ENCODE peak calls at places on chromosomes 11 and 22, in five cellular contexts. B is AG04449, K is endothelial cell, C is AG04450, I is cardiac muscle cell. L is an unnamed sample.

GRCh38 chr11:65213322-65214211 is 31.8 kb downstream of the CAPN1 start:
- DNase-seq in I (no peak), K (no peak), B (no peak), C (no peak), L (no peak)

GRCh38 chr11:111170761-111171379 is 74.7 kb upstream of the POU2AF2 start:
- DNase-seq in K (no peak), B (no peak), C (no peak), I (no peak), L (no peak)

GRCh38 chr11:10021563-10021962 is 272.5 kb downstream of the SBF2 start:
- DNase-seq in K (no peak), B (no peak), I (peak; percentile 10), C (no peak), L (no peak)

GRCh38 chr11:36627471-36627870 is 29.4 kb upstream of the RAG2 start:
- DNase-seq in C (no peak), K (no peak), B (no peak), I (no peak), L (no peak)

GRCh38 chr11:77506857-77507256 is 33.0 kb upstream of the PAK1 start:
- DNase-seq in I (no peak), K (no peak), C (no peak), B (no peak), L (no peak)

GRCh38 chr22:39504071-39504470 is 2.0 kb downstream of the MIEF1 start:
- DNase-seq in I (no peak), B (no peak), K (no peak), C (no peak), L (no peak)

GRCh38 chr11:457071-457760 is 7.1 kb downstream of the PTDSS2 start:
- DNase-seq in C (no peak), I (no peak), K (no peak), B (no peak), L (no peak)

GRCh38 chr11:32374261-32374711 is 61.1 kb downstream of the WT1 start:
- DNase-seq in B (no peak), C (no peak), K (peak; percentile 75), I (peak; percentile 74), L (peak; percentile 65)

GRCh38 chr11:1560011-1560579 is 12.0 kb downstream of the DUSP8 start:
- DNase-seq in C (no peak), K (no peak), I (no peak), B (no peak), L (no peak)

GRCh38 chr11:107567739-107568335 is 2.3 kb upstream of the ALKBH8 start:
- DNase-seq in I (no peak), B (no peak), C (no peak), K (no peak), L (no peak)

GRCh38 chr11:116871248-116871647 is 33.8 kb upstream of the APOA1 start:
- DNase-seq in K (no peak), C (no peak), I (no peak), B (no peak), L (no peak)

GRCh38 chr11:102767800-102768199 is 12.6 kb downstream of the MMP10 start:
- DNase-seq in C (no peak), B (no peak), I (no peak), K (no peak), L (no peak)

GRCh38 chr22:45526768-45527360 is 24.2 kb downstream of the FBLN1 start:
- DNase-seq in K (no peak), C (no peak), I (no peak), B (no peak), L (no peak)

GRCh38 chr11:8732748-8733241 is 50.2 kb downstream of the RPL27A start:
- DNase-seq in B (no peak), K (no peak), I (no peak), C (no peak), L (no peak)

GRCh38 chr11:1703146-1703545 is 6.2 kb downstream of the KRTAP5-6 start:
- DNase-seq in B (no peak), K (no peak), I (no peak), C (no peak), L (no peak)

GRCh38 chr11:116202922-116203321 is 569.9 kb downstream of the BUD13 start:
- DNase-seq in K (no peak), I (no peak), C (no peak), B (no peak), L (no peak)

GRCh38 chr11:62024975-62025374 is 57.5 kb upstream of the FTH1 start:
- DNase-seq in I (no peak), C (no peak), K (no peak), B (no peak), L (no peak)

GRCh38 chr22:30744224-30744623 is 49.5 kb downstream of the OSBP2 start:
- DNase-seq in B (no peak), I (no peak), K (no peak), C (no peak), L (no peak)

GRCh38 chr22:30749272-30749671 is 54.6 kb downstream of the OSBP2 start:
- DNase-seq in C (no peak), K (no peak), B (no peak), I (no peak), L (no peak)

GRCh38 chr22:30743257-30744020 is 48.8 kb downstream of the OSBP2 start:
- DNase-seq in I (no peak), C (no peak), K (no peak), B (no peak), L (no peak)

GRCh38 chr22:30751529-30751928 is 56.9 kb downstream of the OSBP2 start:
- DNase-seq in K (no peak), C (no peak), B (no peak), I (no peak), L (no peak)

DNA sequence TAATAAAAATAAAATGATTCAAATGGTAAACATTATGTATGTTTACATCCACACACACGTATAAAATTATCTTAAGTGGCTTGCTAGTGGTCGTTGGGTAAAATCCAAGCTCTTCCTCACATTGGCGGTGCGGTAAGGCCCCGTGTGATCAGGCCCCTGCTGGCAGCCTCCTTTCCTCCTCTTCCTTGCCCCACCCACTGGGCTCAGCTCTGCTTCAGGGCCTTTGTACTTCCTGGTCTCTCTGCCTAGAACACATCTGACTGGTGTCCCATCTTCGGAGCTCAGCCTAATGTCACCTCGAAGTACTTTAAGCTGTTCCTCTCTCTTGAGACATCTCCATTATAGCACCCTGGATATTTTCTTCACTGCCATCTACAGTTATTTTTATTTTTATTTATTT is 52.8 kb downstream of the OSBP2 start:
- DNase-seq in I (no peak), K (no peak), B (no peak), C (no peak), L (no peak)
- TF ChIP-seq CTCF in I (no peak), K (no peak), B (no peak), C (no peak), L (no peak)

GRCh38 chr11:15562230-15562629 is 447.5 kb downstream of the INSC start:
- DNase-seq in C (no peak), K (no peak), B (no peak), I (no peak), L (no peak)

GRCh38 chr11:15560689-15561467 is 446.2 kb downstream of the INSC start:
- DNase-seq in I (no peak), B (no peak), K (no peak), C (no peak), L (no peak)

GRCh38 chr11:15557831-15558230 is 443.1 kb downstream of the INSC start:
- DNase-seq in B (no peak), C (no peak), K (no peak), I (no peak), L (no peak)

GRCh38 chr11:15563054-15563453 is 448.3 kb downstream of the INSC start:
- DNase-seq in C (no peak), B (no peak), K (no peak), I (no peak), L (no peak)

GRCh38 chr11:15558513-15559181 is 443.9 kb downstream of the INSC start:
- DNase-seq in B (no peak), C (no peak), K (no peak), I (no peak), L (no peak)
- TF ChIP-seq CTCF in B (no peak), C (no peak), K (no peak), I (no peak), L (no peak)

DNA sequence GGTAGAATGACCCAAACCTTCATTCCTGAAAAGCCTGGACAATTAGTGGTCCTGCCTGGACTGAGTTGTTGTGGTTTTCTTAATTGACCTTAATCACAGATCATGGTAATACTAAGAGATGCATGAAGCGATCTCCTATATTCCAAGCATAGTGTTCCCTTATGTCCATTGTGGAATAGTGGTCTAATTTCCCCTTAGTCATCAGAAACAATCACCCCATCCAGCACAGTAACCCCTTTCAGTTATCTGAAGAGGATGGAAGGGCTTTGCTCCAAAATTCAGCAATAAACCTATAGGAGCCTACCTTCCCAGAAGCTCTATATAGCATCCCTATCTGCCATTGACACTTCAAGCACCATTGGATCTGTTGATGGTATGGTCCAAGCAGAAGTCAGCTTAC is 6.8 kb upstream of the MS4A5 start:
- DNase-seq in C (no peak), B (no peak), K (no peak), I (no peak), L (no peak)
- TF ChIP-seq CTCF in C (no peak), B (no peak), K (no peak), I (no peak), L (no peak)

GRCh38 chr11:67645521-67646457 is 4.7 kb downstream of the ACY3 start:
- DNase-seq in I (no peak), K (no peak), C (no peak), B (no peak), L (peak; percentile 37)
- TF ChIP-seq CTCF in I (no peak), K (no peak), C (no peak), B (no peak), L (peak; percentile 47)

GRCh38 chr11:64000740-64001514 is 14.7 kb downstream of the OTUB1 start:
- DNase-seq in B (no peak), C (no peak), K (no peak), I (no peak), L (no peak)
- TF ChIP-seq CTCF in B (no peak), C (no peak), K (no peak), I (no peak), L (no peak)

GRCh38 chr11:92136792-92137191 is 87.8 kb upstream of the FAT3 start:
- DNase-seq in I (no peak), C (no peak), B (no peak), K (peak; percentile 9), L (peak; percentile 29)
- TF ChIP-seq CTCF in I (no peak), C (no peak), B (no peak), K (no peak), L (peak; percentile 42)

L was measured in WERI-Rb-1.